ENCODE peak calls at places on chromosomes 12 and 14, in nine cellular contexts. T, O, N, J, W, U, Q, K and C are unnamed samples.

GRCh38 chr12:106303202-106303820 is 778 bp downstream of the TCP11L2 start:
- DNase-seq in Q (peak), K (peak), W (peak), N (peak), T (peak), U (peak), O (peak), J (peak), C (peak)

GRCh38 chr12:41188058-41188840 is at the start of gene PDZRN4:
- DNase-seq in N (peak), T (no peak), Q (peak), K (no peak), W (peak), O (peak), J (peak), U (no peak), C (no peak)

GRCh38 chr12:102484017-102484731 is 3.8 kb upstream of the IGF1 start:
- DNase-seq in U (peak), N (no peak), O (peak), T (peak), J (no peak), Q (peak), K (peak), W (peak), C (no peak)

GRCh38 chr14:32197919-32198318 is 3.9 kb upstream of the RNU6-7 start:
- DNase-seq in U (no peak), O (no peak), T (no peak), W (no peak), N (no peak), Q (no peak), K (no peak), J (no peak), C (no peak)

GRCh38 chr14:67428501-67429031 is 16.6 kb upstream of the PLEK2 start:
- DNase-seq in T (peak), N (no peak), K (no peak), W (no peak), U (peak), J (no peak), O (peak), Q (no peak), C (no peak)

GRCh38 chr12:92991134-92991533 is 62.0 kb upstream of the EEA1 start:
- DNase-seq in J (no peak), O (no peak), K (no peak), U (no peak), Q (no peak), N (no peak), T (no peak), W (no peak), C (no peak)

GRCh38 chr14:64554551-64554950 is 4.8 kb downstream of the PPP1R36 start:
- DNase-seq in K (no peak), Q (no peak), W (no peak), U (no peak), O (no peak), J (no peak), T (no peak), N (no peak), C (no peak)

GRCh38 chr12:3520168-3520567 is 29.2 kb downstream of the PRMT8 start:
- DNase-seq in U (peak), Q (no peak), T (no peak), J (no peak), W (no peak), K (no peak), N (no peak), O (peak), C (no peak)

GRCh38 chr12:62435337-62436163 is 31.1 kb upstream of the MON2 start:
- DNase-seq in Q (peak), W (peak), O (peak), N (peak), T (peak), J (peak), U (peak), K (no peak), C (peak)

GRCh38 chr14:30872602-30873001 is 1.8 kb upstream of the COCH start:
- DNase-seq in U (no peak), J (no peak), N (no peak), W (no peak), T (no peak), K (no peak), O (no peak), Q (no peak), C (no peak)

GRCh38 chr12:52920937-52921336 is 16.1 kb upstream of the KRT8 start:
- DNase-seq in W (no peak), U (no peak), T (peak), O (no peak), J (no peak), N (no peak), K (no peak), Q (no peak), C (no peak)

GRCh38 chr12:10293570-10294227 is 14.0 kb upstream of the KLRD1 start:
- DNase-seq in O (no peak), K (no peak), U (no peak), T (no peak), J (no peak), W (no peak), Q (no peak), N (no peak), C (no peak)

GRCh38 chr12:16021666-16022065 is 110.5 kb downstream of the DERA start:
- DNase-seq in U (no peak), Q (no peak), K (no peak), T (no peak), W (no peak), J (no peak), O (no peak), N (no peak), C (no peak)

GRCh38 chr14:61526405-61527312 is 168.7 kb upstream of the HIF1A start:
- DNase-seq in N (peak), K (no peak), J (peak), O (no peak), W (no peak), Q (peak), T (peak), U (peak), C (no peak)

GRCh38 chr12:110223777-110224378 is 57.2 kb upstream of the ATP2A2 start:
- DNase-seq in N (no peak), U (no peak), W (no peak), Q (no peak), J (no peak), K (no peak), O (no peak), T (no peak), C (no peak)

GRCh38 chr12:54258286-54258685 is 21.6 kb downstream of the CBX5 start:
- DNase-seq in U (no peak), Q (no peak), N (no peak), K (no peak), T (no peak), J (no peak), W (no peak), O (no peak), C (no peak)

GRCh38 chr14:64549805-64550538 is at the start of gene PPP1R36:
- DNase-seq in N (peak), U (peak), O (peak), Q (no peak), W (peak), T (no peak), K (no peak), J (peak), C (peak)

GRCh38 chr12:54374555-54375257 is 9.8 kb downstream of the ZNF385A start:
- DNase-seq in Q (no peak), W (no peak), U (no peak), J (no peak), K (no peak), T (no peak), N (no peak), O (no peak), C (no peak)

GRCh38 chr14:52918486-52918885 is 32.4 kb downstream of the FERMT2 start:
- DNase-seq in W (no peak), K (no peak), Q (peak), U (no peak), O (no peak), N (no peak), J (no peak), T (no peak), C (peak)

GRCh38 chr14:68779761-68780323 is 13.0 kb downstream of the ZFP36L1 start:
- DNase-seq in W (peak), Q (peak), O (peak), N (no peak), U (peak), K (no peak), J (no peak), T (peak), C (no peak)

GRCh38 chr14:90349729-90350128 is 18.0 kb upstream of the NRDE2 start:
- DNase-seq in U (no peak), T (no peak), K (no peak), Q (no peak), J (no peak), O (no peak), W (no peak), N (no peak), C (peak)

GRCh38 chr14:64789696-64790095 is 85.5 kb downstream of the PLEKHG3 start:
- DNase-seq in J (no peak), T (no peak), N (no peak), K (no peak), O (no peak), W (no peak), Q (no peak), U (no peak), C (no peak)

GRCh38 chr14:99467338-99468075 is 13.2 kb downstream of the SETD3 start:
- DNase-seq in W (no peak), Q (peak), J (no peak), O (no peak), K (no peak), U (no peak), T (no peak), N (no peak), C (no peak)

GRCh38 chr12:116222358-116222757 is 55.1 kb downstream of the MED13L start:
- DNase-seq in T (peak), O (peak), W (peak), N (no peak), U (peak), K (peak), J (no peak), Q (peak), C (no peak)

GRCh38 chr12:124626841-124627502 is 59.6 kb upstream of the NCOR2 start:
- DNase-seq in T (no peak), J (no peak), U (peak), Q (peak), W (peak), O (no peak), N (no peak), K (no peak), C (no peak)

GRCh38 chr12:9868271-9868815 is 811 bp downstream of the CLEC2B start:
- DNase-seq in U (no peak), J (no peak), W (no peak), K (no peak), T (no peak), Q (peak), N (no peak), O (no peak), C (no peak)

GRCh38 chr14:61280526-61281185 is 482 bp downstream of the TMEM30B start:
- DNase-seq in Q (peak), O (peak), J (peak), T (no peak), N (peak), U (peak), K (no peak), W (no peak), C (peak)

GRCh38 chr12:41361791-41362190 is 173.7 kb downstream of the PDZRN4 start:
- DNase-seq in J (no peak), K (no peak), O (no peak), N (no peak), U (no peak), W (no peak), Q (no peak), T (no peak), C (no peak)

GRCh38 chr12:124837958-124838803 is 25.5 kb downstream of the SCARB1 start:
- DNase-seq in U (peak), K (no peak), W (peak), Q (peak), N (peak), J (no peak), O (peak), T (peak), C (no peak)

GRCh38 chr12:105272152-105272551 is 36.2 kb upstream of the APPL2 start:
- DNase-seq in U (no peak), Q (no peak), O (no peak), J (no peak), N (no peak), K (peak), T (no peak), W (no peak), C (no peak)

GRCh38 chr12:12560587-12561304 is 1.9 kb downstream of the DUSP16 start:
- DNase-seq in N (no peak), W (peak), Q (peak), K (no peak), T (peak), O (peak), U (peak), J (no peak), C (no peak)
- TF ChIP-seq POLR2AphosphoS5 in N (no peak), W (peak), Q (peak), K (peak), T (peak), O (peak), U (peak), J (peak), C (peak)

DNA sequence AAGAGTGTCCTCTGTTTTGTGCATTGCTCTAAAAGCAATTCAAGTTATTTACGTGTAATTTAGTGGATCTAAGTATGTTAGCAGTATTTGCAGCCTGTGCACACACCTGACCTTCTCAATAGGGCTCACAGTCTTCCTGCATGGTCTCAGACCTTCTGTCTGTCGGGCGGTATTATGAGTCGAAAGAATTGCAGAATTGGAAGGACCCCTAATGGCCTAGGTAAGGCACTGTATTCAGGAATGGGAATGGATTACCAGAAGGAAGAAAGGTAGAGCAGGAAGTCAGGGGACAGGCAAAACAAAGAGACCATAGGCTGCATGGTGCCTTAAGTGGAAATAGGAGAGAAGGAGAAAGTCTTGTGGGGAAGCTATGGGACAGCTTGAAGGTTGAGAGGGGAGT is 341.6 kb downstream of the VRK1 start:
- DNase-seq in W (no peak), U (no peak), J (no peak), T (no peak), K (no peak), N (no peak), O (no peak), Q (no peak), C (no peak)
- TF ChIP-seq POLR2A in W (no peak), U (no peak), J (no peak), T (no peak), K (no peak), N (no peak), O (no peak), Q (no peak), C (no peak)

GRCh38 chr14:105204931-105205717 is 24.0 kb upstream of the NUDT14 start:
- DNase-seq in W (no peak), N (no peak), J (peak), Q (no peak), O (no peak), T (no peak), U (no peak), K (no peak), C (no peak)

GRCh38 chr14:105203057-105203494 is 22.0 kb upstream of the NUDT14 start:
- DNase-seq in J (peak), K (no peak), O (peak), T (no peak), N (peak), Q (peak), W (peak), U (peak), C (peak)

GRCh38 chr14:105201928-105202513 is 20.9 kb upstream of the NUDT14 start:
- DNase-seq in W (no peak), U (no peak), T (no peak), K (no peak), J (peak), Q (no peak), N (no peak), O (no peak), C (no peak)

GRCh38 chr14:105204206-105204930 is 23.3 kb upstream of the NUDT14 start:
- DNase-seq in U (peak), W (no peak), N (no peak), T (no peak), J (peak), K (no peak), Q (no peak), O (peak), C (no peak)

DNA sequence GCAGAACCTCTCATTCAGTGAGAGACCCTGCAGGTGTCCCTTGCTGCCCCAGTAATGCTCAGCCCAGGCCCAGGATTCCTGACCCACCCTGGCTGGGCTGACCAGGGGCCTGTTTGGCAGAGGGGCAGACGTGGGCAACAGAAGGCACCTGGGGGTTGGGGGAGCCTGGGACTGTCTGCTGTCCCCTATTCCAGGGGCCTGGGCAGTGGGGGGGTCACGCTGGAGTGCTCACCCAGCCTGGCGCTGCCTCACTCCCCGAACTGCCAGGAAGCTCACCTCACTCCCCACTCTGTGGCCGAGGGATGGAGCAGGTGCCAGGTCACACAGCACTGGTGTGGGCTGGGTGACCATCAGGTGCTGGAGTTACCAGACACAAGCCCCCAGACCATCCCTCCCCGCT is 22.6 kb upstream of the NUDT14 start:
- DNase-seq in U (no peak), J (peak), N (no peak), W (no peak), T (no peak), O (no peak), Q (no peak), K (no peak), C (no peak)
- TF ChIP-seq POLR2AphosphoS5 in U (no peak), J (no peak), N (no peak), W (no peak), T (no peak), O (no peak), Q (no peak), K (no peak), C (no peak)

DNA sequence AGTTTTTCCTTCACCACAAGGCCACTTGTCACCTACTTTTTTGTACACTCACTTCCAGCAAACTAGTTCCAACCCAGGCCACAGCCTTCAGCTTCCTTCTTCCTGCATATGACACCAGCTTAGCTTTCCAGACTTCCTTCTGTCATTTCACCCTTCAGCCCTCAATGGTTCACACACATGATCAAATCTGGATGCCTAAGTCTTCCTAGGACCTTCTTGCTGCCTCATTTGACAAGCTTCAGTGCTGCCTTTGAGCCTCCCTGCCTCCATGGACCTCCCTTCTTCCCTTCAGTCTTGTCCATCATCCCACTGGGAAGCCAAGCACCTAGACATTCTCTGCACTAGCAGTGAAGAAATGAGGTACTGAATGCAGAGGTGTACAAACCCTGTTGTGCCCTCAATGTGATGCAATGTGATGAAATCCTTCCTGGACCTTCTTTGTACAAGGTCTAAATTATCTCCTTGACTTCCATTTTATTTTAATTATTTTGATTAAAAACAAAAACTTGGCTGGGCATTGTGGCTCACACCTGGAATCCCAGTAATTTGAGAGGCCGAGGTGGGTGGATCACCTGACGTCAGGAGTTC is 4.3 kb upstream of the REC8 start:
- DNase-seq in T (no peak), J (no peak), O (no peak), U (no peak), W (no peak), N (peak), Q (no peak), K (no peak), C (no peak)
- TF ChIP-seq POLR2A in T (no peak), J (no peak), O (no peak), U (no peak), W (no peak), N (no peak), Q (no peak), K (no peak), C (no peak)

DNA sequence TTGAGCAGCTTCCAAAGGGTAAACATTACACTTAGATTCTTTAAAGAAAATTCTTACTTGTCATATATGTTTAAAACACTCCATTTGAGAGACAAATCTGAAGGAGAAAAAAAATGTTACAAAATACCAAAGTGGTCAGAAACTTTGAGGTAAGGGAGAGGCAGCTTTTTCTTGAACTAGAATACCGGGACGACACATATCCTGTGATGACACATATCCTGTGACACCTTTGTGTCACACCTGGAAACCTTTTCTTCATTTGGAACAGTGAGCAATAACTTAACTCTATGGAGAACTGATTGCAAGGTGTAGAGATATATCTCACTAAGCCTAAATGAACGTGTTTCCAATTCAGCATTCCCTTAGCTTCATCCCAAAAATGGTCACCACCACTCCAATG is 4.6 kb upstream of the GRIN2B start:
- DNase-seq in U (no peak), O (no peak), Q (no peak), T (no peak), N (no peak), W (no peak), K (no peak), J (no peak), C (no peak)
- TF ChIP-seq POLR2AphosphoS5 in U (no peak), O (no peak), Q (no peak), T (no peak), N (no peak), W (no peak), K (no peak), J (no peak), C (no peak)

GRCh38 chr14:71320107-71320733 is 413.0 kb downstream of the PCNX1 start:
- DNase-seq in N (peak), O (peak), J (peak), U (peak), W (peak), Q (peak), K (peak), T (peak), C (peak)
- TF ChIP-seq POLR2A in N (peak), O (peak), J (peak), U (peak), W (peak), Q (peak), K (peak), T (peak), C (peak)

GRCh38 chr12:39626033-39626814 is 6.6 kb upstream of the ABCD2 start:
- DNase-seq in W (no peak), U (no peak), K (no peak), Q (no peak), N (peak), J (peak), T (no peak), O (no peak), C (no peak)
- TF ChIP-seq POLR2AphosphoS5 in W (no peak), U (no peak), K (no peak), Q (no peak), N (no peak), J (no peak), T (no peak), O (no peak), C (no peak)

GRCh38 chr12:6764011-6764828 is 1.9 kb upstream of the PTMS start:
- DNase-seq in K (peak), U (peak), T (peak), N (peak), O (peak), Q (peak), J (peak), W (peak), C (peak)
- TF ChIP-seq POLR2A in K (no peak), U (no peak), T (no peak), N (no peak), O (no peak), Q (no peak), J (no peak), W (peak), C (no peak)